ENCODE peak calls at places on chromosomes 4 and X, in ten cellular contexts. B is RCC 7860; M is SW 1271; A is EH; N is OCI-M1; V is dorsolateral prefrontal cortex; R is NCI-H748 treated with DMSO at 0.1 percent for 48 hours; D is activated CD8-positive, alpha-beta memory T cell treated with anti-CD3 and anti-CD28 coated beads for 48 hours; C is GM23248; X is dermis blood vessel endothelial cell. S is an unnamed sample.

GRCh38 chrX:150182176-150182575 is 180.9 kb upstream of the MAMLD1 start:
- DNase-seq in B (no peak), M (no peak), A (peak), N (no peak), V (no peak), R (no peak), D (no peak), C (peak), X (no peak), S (peak)

GRCh38 chr4:173318648-173319211 is 15.4 kb downstream of the HMGB2 start:
- DNase-seq in B (peak), M (no peak), A (peak), N (peak), V (no peak), R (peak), D (no peak), C (peak), X (peak), S (peak)

GRCh38 chr4:27272264-27272663 is 411.6 kb downstream of the STIM2 start:
- DNase-seq in B (no peak), M (no peak), A (no peak), N (no peak), V (no peak), R (no peak), D (no peak), C (no peak), X (no peak), S (no peak)

GRCh38 chr4:6746721-6747689 is 31.0 kb downstream of the BLOC1S4 start:
- DNase-seq in B (no peak), M (no peak), A (no peak), N (no peak), V (no peak), R (no peak), D (no peak), C (peak), X (no peak), S (no peak)

GRCh38 chr4:60948008-60948407 is 252.1 kb upstream of the ADGRL3 start:
- DNase-seq in B (no peak), M (no peak), A (peak), N (no peak), V (no peak), R (no peak), D (no peak), C (no peak), X (no peak), S (peak)

GRCh38 chrX:84046403-84046984 is 141.5 kb downstream of the RPS6KA6 start:
- DNase-seq in B (no peak), M (no peak), A (peak), N (peak), V (no peak), R (peak), D (no peak), C (peak), X (peak), S (peak)

GRCh38 chrX:102787283-102787682 is 66.7 kb downstream of the GPRASP3 start:
- DNase-seq in B (no peak), M (no peak), A (no peak), N (no peak), V (no peak), R (no peak), D (no peak), C (no peak), X (no peak), S (no peak)

GRCh38 chrX:78997870-78998558 is 52.8 kb downstream of the P2RY10 start:
- DNase-seq in B (no peak), M (no peak), A (no peak), N (peak), V (no peak), R (no peak), D (no peak), C (no peak), X (no peak), S (no peak)

GRCh38 chr4:114673306-114673705 is 74.7 kb downstream of the UGT8 start:
- DNase-seq in B (peak), M (no peak), A (no peak), N (no peak), V (no peak), R (no peak), D (no peak), C (no peak), X (no peak), S (no peak)

GRCh38 chr4:10283761-10284160 is 167.2 kb upstream of the WDR1 start:
- DNase-seq in B (no peak), M (no peak), A (peak), N (no peak), V (no peak), R (no peak), D (no peak), C (no peak), X (no peak), S (no peak)

S was measured in IMR-90.